ENCODE peak calls at places on chromosomes 2 and 18, in seven cellular contexts. I is sigmoid colon, C is endodermal cell, O is A549, A is choroid plexus epithelial cell, Z is astrocyte, V is tibial nerve. F is an unnamed sample.

GRCh38 chr2:122412360-122412759 is 656.9 kb downstream of the TSN start:
- DNase-seq in C (no peak), V (no peak), Z (no peak), I (no peak), A (no peak), O (no peak), F (no peak)

GRCh38 chr18:48927286-48928080 is 23.3 kb downstream of the SMAD7 start:
- DNase-seq in O (no peak), Z (no peak), A (no peak), V (no peak), C (no peak), I (no peak), F (no peak)

GRCh38 chr2:175807031-175807873 is 194.8 kb downstream of the LNPK start:
- DNase-seq in A (no peak), V (no peak), Z (peak), O (no peak), I (no peak), C (no peak), F (no peak)

GRCh38 chr2:29524652-29525051 is 396.7 kb downstream of the ALK start:
- DNase-seq in V (no peak), C (no peak), O (no peak), A (no peak), I (no peak), Z (no peak), F (no peak)

GRCh38 chr18:52636536-52636935 is 296.5 kb downstream of the DCC start:
- DNase-seq in A (no peak), V (no peak), O (peak), C (peak), I (no peak), Z (no peak), F (no peak)

GRCh38 chr18:63997606-63998005 is 27.7 kb downstream of the SERPINB8 start:
- DNase-seq in V (no peak), C (no peak), Z (peak), I (no peak), A (no peak), O (no peak), F (no peak)

GRCh38 chr2:161166538-161167409 is 6.5 kb downstream of the TANK start:
- DNase-seq in A (peak), O (no peak), I (no peak), Z (peak), C (no peak), V (no peak), F (peak)

GRCh38 chr2:199914372-199914958 is 3.4 kb downstream of the C2orf69 start:
- DNase-seq in I (no peak), V (no peak), O (no peak), C (no peak), Z (no peak), A (no peak), F (no peak)

GRCh38 chr2:176150338-176151198 is 782 bp upstream of the HOXD4 start:
- DNase-seq in A (no peak), O (no peak), C (no peak), V (no peak), Z (no peak), I (no peak), F (no peak)

GRCh38 chr2:99689135-99689742 is 199.4 kb upstream of the REV1 start:
- DNase-seq in C (no peak), V (no peak), A (no peak), I (no peak), Z (no peak), O (no peak), F (peak)

GRCh38 chr18:23982154-23983071 is 32.1 kb upstream of the TTC39C start:
- DNase-seq in I (peak), O (peak), V (peak), A (peak), C (no peak), Z (peak), F (no peak)

GRCh38 chr2:85935746-85936208 is 47.0 kb upstream of the ST3GAL5 start:
- DNase-seq in I (no peak), O (peak), Z (peak), A (peak), V (no peak), C (peak), F (no peak)

GRCh38 chr2:105864262-105864661 is 119.5 kb downstream of the NCK2 start:
- DNase-seq in O (no peak), Z (no peak), V (no peak), A (no peak), I (no peak), C (peak), F (no peak)

GRCh38 chr2:46854260-46854659 is 61.3 kb downstream of the MCFD2 start:
- DNase-seq in I (peak), C (no peak), O (no peak), A (no peak), V (no peak), Z (no peak), F (no peak)

GRCh38 chr2:108193251-108193650 is 46.5 kb upstream of the SULT1C3 start:
- DNase-seq in O (peak), Z (no peak), A (peak), I (no peak), C (no peak), V (no peak), F (no peak)

GRCh38 chr2:74037379-74037860 is 52.7 kb downstream of the TET3 start:
- DNase-seq in V (no peak), O (no peak), A (peak), C (no peak), I (no peak), Z (peak), F (no peak)

GRCh38 chr2:172193331-172194089 is 90.8 kb upstream of the DLX2 start:
- DNase-seq in V (no peak), O (no peak), A (no peak), I (no peak), Z (no peak), C (no peak), F (no peak)

GRCh38 chr2:209499071-209499470 is 75.2 kb downstream of the MAP2 start:
- DNase-seq in Z (peak), C (no peak), I (no peak), O (peak), A (peak), V (no peak), F (no peak)

GRCh38 chr2:142234701-142235100 is 103.9 kb upstream of the LRP1B start:
- DNase-seq in I (no peak), Z (no peak), C (no peak), A (peak), O (no peak), V (no peak), F (no peak)

GRCh38 chr2:43877782-43878464 is 39.2 kb downstream of the ABCG8 start:
- DNase-seq in O (peak), V (peak), A (peak), I (no peak), C (peak), Z (peak), F (no peak)

GRCh38 chr2:187505064-187505672 is 49.1 kb downstream of the TFPI start:
- DNase-seq in Z (no peak), I (no peak), A (no peak), C (no peak), V (no peak), O (no peak), F (no peak)

GRCh38 chr2:28662468-28663095 is 89.0 kb upstream of the PPP1CB start:
- DNase-seq in A (peak), V (no peak), C (no peak), Z (peak), O (peak), I (peak), F (peak)

GRCh38 chr2:238120463-238121298 is 17.8 kb upstream of the KLHL30 start:
- DNase-seq in I (no peak), Z (no peak), V (no peak), C (peak), O (no peak), A (peak), F (no peak)

GRCh38 chr2:62478093-62478580 is 27.9 kb downstream of the TMEM17 start:
- DNase-seq in C (no peak), V (peak), A (peak), I (no peak), Z (no peak), O (no peak), F (no peak)

GRCh38 chr2:43136862-43137261 is 89.5 kb downstream of the ZFP36L2 start:
- DNase-seq in O (no peak), C (peak), I (no peak), Z (no peak), A (no peak), V (no peak), F (no peak)

GRCh38 chr2:5693288-5694015 is 1.3 kb downstream of the SOX11 start:
- DNase-seq in V (no peak), C (peak), Z (peak), I (no peak), A (peak), O (peak), F (no peak)

GRCh38 chr2:118371500-118371899 is 283.2 kb downstream of the INSIG2 start:
- DNase-seq in A (peak), I (no peak), V (no peak), Z (peak), O (peak), C (peak), F (no peak)

GRCh38 chr18:11666176-11666575 is 22.9 kb upstream of the GNAL start:
- DNase-seq in A (no peak), I (no peak), Z (no peak), C (peak), O (no peak), V (no peak), F (no peak)

GRCh38 chr18:30684825-30685481 is 357.6 kb downstream of the DSC3 start:
- DNase-seq in O (no peak), I (no peak), C (peak), A (no peak), V (no peak), Z (no peak), F (no peak)

GRCh38 chr2:11876889-11877288 is 130.5 kb downstream of the LPIN1 start:
- DNase-seq in V (no peak), O (no peak), A (no peak), C (no peak), I (no peak), Z (no peak), F (no peak)

GRCh38 chr2:181036848-181037603 is 56.6 kb downstream of the UBE2E3 start:
- DNase-seq in O (no peak), C (no peak), Z (peak), V (no peak), A (peak), I (no peak), F (no peak)

GRCh38 chr2:28310107-28310506 is 82.6 kb upstream of the FOSL2 start:
- DNase-seq in O (no peak), I (no peak), Z (no peak), A (no peak), C (no peak), V (no peak), F (no peak)

GRCh38 chr2:191025155-191025554 is 11.2 kb upstream of the STAT1 start:
- DNase-seq in A (no peak), O (no peak), V (no peak), I (no peak), Z (no peak), C (no peak), F (no peak)

GRCh38 chr2:191020221-191020741 is 6.3 kb upstream of the STAT1 start:
- DNase-seq in A (peak), I (peak), O (peak), V (peak), C (peak), Z (peak), F (peak)

GRCh38 chr2:191026377-191026776 is 12.4 kb upstream of the STAT1 start:
- DNase-seq in Z (no peak), C (peak), V (no peak), A (no peak), O (no peak), I (no peak), F (no peak)

GRCh38 chr2:191020742-191021381 is 6.9 kb upstream of the STAT1 start:
- DNase-seq in C (no peak), I (peak), O (peak), A (peak), Z (peak), V (peak), F (no peak)

GRCh38 chr2:191023235-191023679 is 9.3 kb upstream of the STAT1 start:
- DNase-seq in A (no peak), I (no peak), C (peak), O (no peak), V (no peak), Z (no peak), F (no peak)
- H3K4me3 ChIP-seq in A (no peak), I (no peak), C (no peak), O (no peak), V (no peak), Z (no peak), F (no peak)

DNA sequence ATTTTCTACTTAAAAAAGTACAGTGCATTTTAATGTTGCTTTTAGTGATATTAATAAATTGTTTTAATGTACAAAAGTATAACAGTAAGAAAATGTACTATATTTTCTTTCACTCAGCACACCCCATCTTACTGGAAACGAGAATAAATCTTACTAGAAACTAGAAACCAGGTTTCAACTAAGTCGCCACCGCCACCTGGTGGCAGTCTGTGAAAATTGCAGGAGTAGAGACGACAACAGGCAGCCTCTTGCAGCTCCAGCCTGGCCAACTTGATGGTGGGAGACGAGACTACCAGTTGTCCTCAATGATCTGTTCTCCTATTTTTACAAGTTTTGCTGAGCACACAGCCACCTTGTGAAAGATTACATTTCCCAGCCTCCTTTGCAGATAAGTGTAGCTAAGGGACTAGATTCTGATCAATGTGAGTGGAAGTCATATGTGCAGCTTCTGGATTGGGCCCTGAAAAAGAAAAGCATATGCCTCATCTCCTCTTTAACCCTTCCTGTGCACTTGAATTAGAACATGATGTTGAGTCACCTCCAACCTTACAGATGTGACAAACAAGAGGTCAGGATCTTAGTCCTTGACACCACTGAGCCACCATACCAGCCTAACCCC is 8.7 kb downstream of the OTOF start:
- DNase-seq in C (peak), O (peak), V (no peak), A (peak), Z (peak), I (no peak), F (peak)
- TF ChIP-seq CTCF in C (peak), O (peak), V (no peak), A (peak), Z (peak), I (peak), F (peak)

GRCh38 chr18:54945726-54946125 is 13.5 kb downstream of the CCDC68 start:
- DNase-seq in A (peak), C (no peak), Z (no peak), O (no peak), V (no peak), I (no peak), F (no peak)

GRCh38 chr18:54939375-54939917 is 19.8 kb downstream of the CCDC68 start:
- DNase-seq in C (no peak), O (no peak), Z (no peak), A (peak), I (no peak), V (no peak), F (no peak)

GRCh38 chr18:54942569-54942968 is 16.7 kb downstream of the CCDC68 start:
- DNase-seq in I (no peak), O (no peak), C (no peak), A (no peak), Z (no peak), V (no peak), F (no peak)

GRCh38 chr18:54938506-54938905 is 20.8 kb downstream of the CCDC68 start:
- DNase-seq in I (no peak), V (no peak), A (no peak), C (no peak), Z (no peak), O (no peak), F (no peak)

GRCh38 chr18:54942144-54942543 is 17.1 kb downstream of the CCDC68 start:
- DNase-seq in A (no peak), C (no peak), Z (no peak), I (no peak), O (no peak), V (no peak), F (no peak)
- H3K4me3 ChIP-seq in A (no peak), C (no peak), Z (no peak), I (no peak), O (no peak), V (no peak), F (no peak)

DNA sequence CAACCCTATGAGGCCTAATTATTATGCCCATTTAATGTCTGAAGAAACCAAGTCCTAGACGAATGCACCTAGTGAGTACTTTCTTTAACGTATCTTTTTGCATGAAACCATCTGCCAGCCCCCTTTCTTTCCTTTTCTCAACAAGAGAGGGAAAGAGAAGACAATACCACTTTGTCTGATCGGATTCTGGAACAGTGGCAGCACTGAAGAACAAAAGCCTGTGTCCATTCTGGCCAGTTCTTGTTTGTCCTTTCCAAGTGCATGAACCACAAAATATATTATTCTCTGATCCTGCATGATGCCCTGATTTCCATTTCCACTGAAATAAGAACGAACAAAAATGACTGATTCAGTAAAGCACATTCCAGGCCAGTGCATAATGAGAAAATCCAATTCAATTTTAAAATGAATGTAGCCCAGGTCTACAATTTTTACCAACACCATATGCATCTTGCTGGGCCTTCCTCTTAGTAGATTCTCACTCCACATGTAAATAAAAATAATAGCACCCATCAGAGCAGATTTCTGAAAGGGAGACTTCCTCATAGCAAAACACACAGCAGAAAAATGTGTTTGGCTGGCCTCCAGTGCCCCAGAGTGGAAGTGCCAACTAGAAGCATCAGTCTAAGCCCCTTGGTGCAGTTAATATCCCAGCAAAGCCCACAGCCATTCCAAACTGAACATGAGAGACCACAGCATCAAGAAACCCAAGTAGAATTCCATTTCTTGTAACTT is 422.6 kb upstream of the ID2 start:
- DNase-seq in I (no peak), V (peak), O (no peak), Z (no peak), A (no peak), C (no peak), F (no peak)
- TF ChIP-seq CTCF in I (no peak), V (no peak), O (no peak), Z (no peak), A (no peak), C (no peak), F (no peak)

GRCh38 chr2:130370490-130370889 is 14.6 kb downstream of the PTPN18 start:
- DNase-seq in C (no peak), V (no peak), I (peak), O (no peak), A (no peak), Z (no peak), F (no peak)

GRCh38 chr2:130372833-130373807 is 17.3 kb downstream of the PTPN18 start:
- DNase-seq in C (no peak), I (peak), V (no peak), A (no peak), Z (no peak), O (no peak), F (no peak)

GRCh38 chr2:130371723-130372054 is 15.8 kb downstream of the PTPN18 start:
- DNase-seq in I (peak), Z (peak), V (no peak), A (peak), C (no peak), O (peak), F (no peak)

GRCh38 chr2:130373808-130374365 is 18.0 kb downstream of the PTPN18 start:
- DNase-seq in Z (no peak), I (peak), A (no peak), V (no peak), O (no peak), C (no peak), F (no peak)

GRCh38 chr2:130372055-130372832 is 16.4 kb downstream of the PTPN18 start:
- DNase-seq in I (peak), Z (peak), A (peak), O (peak), C (peak), V (peak), F (no peak)
- H3K4me3 ChIP-seq in I (peak), Z (peak), A (peak), O (peak), C (peak), V (peak), F (peak)

DNA sequence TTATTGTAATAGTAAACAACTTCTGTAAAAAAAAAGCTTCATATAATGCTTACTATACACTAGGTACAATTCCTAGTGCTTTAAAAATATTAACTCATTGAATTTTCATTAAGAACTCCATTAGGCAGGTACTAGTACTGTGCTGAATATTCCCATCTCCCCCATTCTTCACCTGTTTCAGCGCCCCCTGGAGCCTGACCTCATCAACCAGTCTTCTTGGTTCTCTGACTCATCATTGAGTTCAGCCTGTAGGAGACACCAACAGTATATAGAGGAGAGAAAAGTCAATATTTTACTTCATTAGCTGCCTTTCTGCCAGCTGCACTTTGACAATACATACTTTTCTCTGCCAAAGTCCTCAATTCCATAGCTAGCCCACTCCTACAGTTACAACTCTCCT is 1009.9 kb upstream of the KLHL29 start:
- DNase-seq in A (no peak), I (no peak), O (peak), Z (no peak), C (peak), V (no peak), F (no peak)
- TF ChIP-seq CTCF in A (no peak), I (no peak), O (no peak), Z (no peak), C (peak), V (no peak), F (peak)

F was measured in kidney epithelial cell.